ENCODE peak calls at places on chromosome 20, in five cellular contexts. F, G, Y, W and M are unnamed samples.

GRCh38 chr20:21465799-21466198 is 48.1 kb downstream of the NKX2-2 start:
- DNase-seq in W (no peak), G (no peak), F (no peak), Y (no peak), M (no peak)

GRCh38 chr20:8398289-8399051 is 266.4 kb downstream of the PLCB1 start:
- DNase-seq in G (no peak), Y (no peak), F (peak; percentile 6), W (no peak), M (no peak)

GRCh38 chr20:45959126-45959525 is 12.9 kb downstream of the ZNF335 start:
- DNase-seq in G (no peak), F (no peak), W (no peak), Y (no peak), M (no peak)

GRCh38 chr20:37362231-37362792 is 16.4 kb downstream of the SRC start:
- DNase-seq in G (no peak), W (no peak), Y (no peak), F (no peak), M (peak; percentile 37)

GRCh38 chr20:40706977-40707582 is 18.0 kb upstream of the MAFB start:
- DNase-seq in F (peak; percentile 89), W (no peak), Y (peak; percentile 29), G (no peak), M (no peak)

GRCh38 chr20:50804453-50805348 is 9.8 kb downstream of the BCAS4 start:
- DNase-seq in Y (peak; percentile 33), F (no peak), G (no peak), W (peak; percentile 37), M (no peak)

GRCh38 chr20:62500237-62500864 is 24.6 kb upstream of the GATA5 start:
- DNase-seq in G (no peak), Y (peak; percentile 71), W (peak; percentile 58), F (peak; percentile 47), M (peak; percentile 71)

GRCh38 chr20:24829649-24830370 is 119.3 kb upstream of the CST7 start:
- DNase-seq in F (no peak), W (no peak), Y (no peak), G (no peak), M (no peak)

GRCh38 chr20:32523613-32524218 is 61.4 kb downstream of the NOL4L start:
- DNase-seq in W (no peak), G (no peak), Y (no peak), F (no peak), M (no peak)

GRCh38 chr20:51398083-51398482 is 144.4 kb downstream of the NFATC2 start:
- DNase-seq in Y (no peak), F (no peak), W (no peak), G (no peak), M (no peak)

GRCh38 chr20:38242848-38243449 is 17.6 kb downstream of the KIAA1755 start:
- DNase-seq in G (no peak), W (no peak), Y (no peak), F (peak; percentile 62), M (no peak)

GRCh38 chr20:46204594-46205205 is 86.6 kb downstream of the CD40 start:
- DNase-seq in F (no peak), W (peak; percentile 15), G (no peak), Y (no peak), M (no peak)

GRCh38 chr20:56426926-56427325 is 14.9 kb downstream of the CASS4 start:
- DNase-seq in Y (no peak), W (no peak), G (no peak), F (no peak), M (no peak)

GRCh38 chr20:56428881-56429280 is 16.8 kb downstream of the CASS4 start:
- DNase-seq in W (no peak), G (no peak), Y (no peak), F (no peak), M (no peak)

GRCh38 chr20:56427797-56428196 is 15.7 kb downstream of the CASS4 start:
- DNase-seq in G (no peak), Y (no peak), W (no peak), F (no peak), M (no peak)

GRCh38 chr20:56429496-56429895 is 17.4 kb downstream of the CASS4 start:
- DNase-seq in G (no peak), F (no peak), W (no peak), Y (no peak), M (no peak)

DNA sequence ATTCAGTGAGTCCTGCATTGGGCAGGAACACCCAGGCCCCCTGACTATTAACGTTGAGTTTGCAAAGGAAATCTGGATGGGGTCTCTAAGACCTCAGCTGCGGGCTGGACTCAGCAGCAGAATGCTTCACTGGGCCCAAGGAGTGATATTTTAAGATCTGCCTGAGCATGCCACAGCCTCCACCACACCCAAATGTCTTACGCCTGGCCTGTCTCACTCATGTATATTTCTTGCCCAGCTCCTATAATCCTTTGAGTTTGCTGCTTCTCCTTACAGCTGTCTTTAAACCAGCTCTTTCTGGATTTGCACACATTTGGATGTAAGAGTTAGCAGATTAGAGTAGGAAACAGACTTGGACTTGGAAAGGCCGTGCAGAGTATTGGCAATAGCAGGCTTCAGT is 16.3 kb downstream of the CASS4 start:
- DNase-seq in Y (no peak), F (no peak), G (no peak), W (no peak), M (no peak)
- H3K27ac ChIP-seq in Y (no peak overlapping the region), F (no peak overlapping the region), G (no peak overlapping the region), W (no peak overlapping the region), M (no peak overlapping the region)

DNA sequence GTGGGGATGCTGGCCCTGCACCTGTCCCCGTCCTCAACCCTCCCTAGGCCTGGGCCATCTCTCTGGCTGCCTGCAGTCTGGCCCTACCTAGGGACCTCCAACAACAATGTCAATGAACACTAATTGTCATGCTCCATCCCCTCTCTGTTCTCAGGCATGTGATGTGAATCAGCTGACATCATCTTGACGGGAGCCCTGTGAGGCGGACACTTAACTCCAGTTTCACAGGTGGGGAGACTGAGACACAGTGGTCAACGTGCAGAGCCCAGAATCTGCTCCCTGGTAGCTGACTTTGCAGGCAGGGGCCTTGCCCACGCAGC is 762 bp upstream of the TCEA2 start:
- DNase-seq in W (no peak), F (no peak), G (no peak), Y (no peak), M (no peak)
- H3K27ac ChIP-seq in W (peak overlapping the region; percentile 51), F (no peak overlapping the region), G (peak overlapping the region; percentile 62), Y (no peak overlapping the region), M (peak overlapping the region; percentile 89)

GRCh38 chr20:59821201-59821600 is 112.2 kb downstream of the SYCP2 start:
- DNase-seq in Y (no peak), W (no peak), F (no peak), G (no peak), M (no peak)

GRCh38 chr20:59820204-59821041 is 113.0 kb downstream of the SYCP2 start:
- DNase-seq in Y (peak; percentile 82), F (no peak), G (peak; percentile 24), W (no peak), M (no peak)

GRCh38 chr20:59823030-59823423 is 110.4 kb downstream of the SYCP2 start:
- DNase-seq in G (no peak), F (no peak), W (no peak), Y (no peak), M (no peak)

GRCh38 chr20:59822291-59823029 is 111.0 kb downstream of the SYCP2 start:
- DNase-seq in W (no peak), F (no peak), Y (no peak), G (no peak), M (no peak)

DNA sequence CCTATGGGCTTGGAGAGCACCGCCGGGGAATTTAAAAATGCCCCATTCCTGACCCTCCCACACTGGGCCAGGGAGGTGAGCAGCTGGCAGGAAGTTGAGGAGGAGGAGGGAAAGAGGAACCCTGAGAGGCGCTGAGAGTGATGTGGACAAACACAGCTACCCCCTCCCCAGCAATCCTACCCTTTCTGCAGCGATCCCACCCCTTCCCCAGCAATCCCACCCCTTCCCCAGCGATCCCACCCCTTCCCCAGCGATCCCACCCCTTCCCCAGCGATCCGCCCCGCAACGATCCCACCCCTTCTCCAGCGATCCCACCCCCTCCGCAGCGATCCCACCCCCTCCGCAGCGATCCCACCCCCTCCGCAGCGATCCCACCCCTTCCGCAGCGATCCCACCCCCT is 111.6 kb downstream of the SYCP2 start:
- DNase-seq in W (no peak), Y (no peak), G (no peak), F (no peak), M (no peak)
- H3K27ac ChIP-seq in W (no peak overlapping the region), Y (no peak overlapping the region), G (no peak overlapping the region), F (no peak overlapping the region), M (no peak overlapping the region)

DNA sequence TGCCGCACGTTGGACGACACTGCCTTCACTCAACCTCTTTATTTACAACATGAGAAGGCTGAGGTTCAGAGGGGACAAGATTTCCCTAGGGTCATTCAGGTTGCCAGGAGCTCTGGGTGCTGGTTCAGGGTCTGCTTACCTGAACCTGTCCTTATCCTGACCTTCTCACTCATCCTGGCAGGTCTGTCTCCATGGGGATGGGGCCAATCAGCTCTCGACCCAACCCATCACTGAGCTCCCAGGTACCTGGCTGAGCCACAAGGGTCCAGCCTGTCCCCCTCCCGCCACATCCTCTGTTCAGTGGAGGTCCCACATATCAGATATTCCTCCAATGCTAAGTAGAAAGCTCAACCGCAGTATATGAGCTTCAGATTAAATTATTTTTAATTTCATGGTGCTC is 225.6 kb downstream of the ANKRD60 start:
- DNase-seq in F (no peak), G (no peak), W (no peak), Y (no peak), M (no peak)
- H3K27ac ChIP-seq in F (no peak overlapping the region), G (no peak overlapping the region), W (no peak overlapping the region), Y (no peak overlapping the region), M (no peak overlapping the region)

DNA sequence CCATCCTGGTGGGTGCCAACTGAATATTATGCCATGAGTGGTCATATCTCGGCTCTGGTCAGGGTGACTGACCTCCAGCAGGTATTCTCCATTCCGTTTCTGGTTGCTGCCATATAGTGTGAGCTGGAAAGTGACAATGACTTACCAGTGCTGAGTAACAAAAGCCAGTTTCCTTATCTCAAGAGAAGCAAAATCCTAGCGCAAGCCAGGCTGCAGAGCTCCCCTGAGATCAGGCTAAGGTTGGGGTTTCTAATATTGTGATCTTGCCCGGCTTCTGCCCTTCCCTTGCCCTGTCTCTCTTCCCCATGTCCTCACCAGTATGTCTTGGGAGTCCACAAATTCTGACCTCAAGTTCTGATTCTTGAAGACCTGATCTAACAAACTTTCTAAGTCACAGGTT is 271.3 kb upstream of the SPTLC3 start:
- DNase-seq in G (no peak), F (no peak), W (no peak), Y (no peak), M (no peak)
- H3K27ac ChIP-seq in G (no peak overlapping the region), F (no peak overlapping the region), W (no peak overlapping the region), Y (no peak overlapping the region), M (peak overlapping the region; percentile 94)

GRCh38 chr20:49325981-49326380 is 48.1 kb upstream of the ZNFX1 start:
- DNase-seq in Y (no peak), G (no peak), F (no peak), W (no peak), M (no peak)
- H3K27ac ChIP-seq in Y (no peak overlapping the region), G (no peak overlapping the region), F (no peak overlapping the region), W (no peak overlapping the region), M (no peak overlapping the region)

GRCh38 chr20:10023911-10024310 is 10.9 kb upstream of the ANKEF1 start:
- DNase-seq in Y (no peak), G (no peak), F (no peak), W (no peak), M (no peak)

GRCh38 chr20:10020937-10021336 is 13.8 kb upstream of the ANKEF1 start:
- DNase-seq in G (no peak), Y (no peak), F (no peak), W (no peak), M (no peak)

DNA sequence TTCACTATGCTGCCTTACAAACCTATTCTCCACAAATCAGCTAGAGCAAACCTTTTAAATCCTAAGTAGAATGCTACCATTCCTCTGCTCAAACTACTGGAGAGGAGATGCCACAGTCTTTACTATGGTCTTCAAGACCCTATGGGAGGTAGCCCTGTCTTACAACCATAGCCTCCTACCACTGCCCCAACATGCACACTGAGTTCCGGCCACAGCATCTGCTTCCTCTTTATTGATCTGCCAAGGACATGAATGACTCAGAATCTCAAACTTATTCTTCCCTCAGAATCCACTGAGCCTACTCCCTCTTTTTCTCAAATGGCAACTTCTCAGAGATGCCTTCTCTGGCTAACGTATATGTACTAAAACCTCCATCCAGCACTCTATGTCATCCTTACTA is 12.2 kb upstream of the ANKEF1 start:
- DNase-seq in W (no peak), Y (no peak), F (no peak), G (no peak), M (no peak)
- H3K27ac ChIP-seq in W (no peak overlapping the region), Y (no peak overlapping the region), F (no peak overlapping the region), G (no peak overlapping the region), M (no peak overlapping the region)